ENCODE peak calls at places on chromosome 21, in five cellular contexts. One of them, this sample, is unnamed.

GRCh38 chr21:46092811-46093667 is 4.9 kb upstream of the COL6A2 start:
- DNase-seq in aorta: peak
- DNase-seq in iPS-NIHi11: no peak
- DNase-seq in stimulated activated CD8-positive, alpha-beta memory T cell treated with anti-CD3 and anti-CD28 coated beads, Interleukin-7, amount 100 ng/mL, for 24 hours: no peak
- DNase-seq in activated CD8-positive, alpha-beta memory T cell treated with anti-CD3 and anti-CD28 coated beads, Interleukin-2, amount 50 U/mL, for 48 hours: peak
- DNase-seq in this sample: no peak

GRCh38 chr21:42983102-42983501 is 8.7 kb downstream of the PKNOX1 start:
- DNase-seq in activated CD8-positive, alpha-beta memory T cell treated with anti-CD3 and anti-CD28 coated beads, Interleukin-2, amount 50 U/mL, for 48 hours: no peak
- DNase-seq in aorta: no peak
- DNase-seq in stimulated activated CD8-positive, alpha-beta memory T cell treated with anti-CD3 and anti-CD28 coated beads, Interleukin-7, amount 100 ng/mL, for 24 hours: no peak
- DNase-seq in iPS-NIHi11: no peak
- DNase-seq in this sample: no peak

GRCh38 chr21:16420086-16420724 is 690.4 kb downstream of the USP25 start:
- DNase-seq in stimulated activated CD8-positive, alpha-beta memory T cell treated with anti-CD3 and anti-CD28 coated beads, Interleukin-7, amount 100 ng/mL, for 24 hours: no peak
- DNase-seq in iPS-NIHi11: peak
- DNase-seq in aorta: no peak
- DNase-seq in activated CD8-positive, alpha-beta memory T cell treated with anti-CD3 and anti-CD28 coated beads, Interleukin-2, amount 50 U/mL, for 48 hours: no peak
- DNase-seq in this sample: no peak

GRCh38 chr21:32299695-32300094 is 1.0 kb downstream of the MRAP start:
- DNase-seq in aorta: no peak
- DNase-seq in stimulated activated CD8-positive, alpha-beta memory T cell treated with anti-CD3 and anti-CD28 coated beads, Interleukin-7, amount 100 ng/mL, for 24 hours: no peak
- DNase-seq in activated CD8-positive, alpha-beta memory T cell treated with anti-CD3 and anti-CD28 coated beads, Interleukin-2, amount 50 U/mL, for 48 hours: no peak
- DNase-seq in iPS-NIHi11: no peak
- DNase-seq in this sample: no peak

GRCh38 chr21:34189506-34189905 is 116.1 kb downstream of the MRPS6 start:
- DNase-seq in iPS-NIHi11: no peak
- DNase-seq in stimulated activated CD8-positive, alpha-beta memory T cell treated with anti-CD3 and anti-CD28 coated beads, Interleukin-7, amount 100 ng/mL, for 24 hours: no peak
- DNase-seq in activated CD8-positive, alpha-beta memory T cell treated with anti-CD3 and anti-CD28 coated beads, Interleukin-2, amount 50 U/mL, for 48 hours: no peak
- DNase-seq in aorta: no peak
- DNase-seq in this sample: no peak

GRCh38 chr21:44407493-44407892 is 47.8 kb upstream of the LRRC3 start:
- DNase-seq in iPS-NIHi11: no peak
- DNase-seq in activated CD8-positive, alpha-beta memory T cell treated with anti-CD3 and anti-CD28 coated beads, Interleukin-2, amount 50 U/mL, for 48 hours: peak
- DNase-seq in aorta: no peak
- DNase-seq in stimulated activated CD8-positive, alpha-beta memory T cell treated with anti-CD3 and anti-CD28 coated beads, Interleukin-7, amount 100 ng/mL, for 24 hours: no peak
- DNase-seq in this sample: no peak

GRCh38 chr21:36966846-36967657 is 583 bp upstream of the HLCS start:
- DNase-seq in activated CD8-positive, alpha-beta memory T cell treated with anti-CD3 and anti-CD28 coated beads, Interleukin-2, amount 50 U/mL, for 48 hours: no peak
- DNase-seq in aorta: peak
- DNase-seq in iPS-NIHi11: no peak
- DNase-seq in stimulated activated CD8-positive, alpha-beta memory T cell treated with anti-CD3 and anti-CD28 coated beads, Interleukin-7, amount 100 ng/mL, for 24 hours: no peak
- DNase-seq in this sample: no peak

GRCh38 chr21:34795152-34796141 is 126.7 kb downstream of the CLIC6 start:
- DNase-seq in aorta: no peak
- DNase-seq in iPS-NIHi11: no peak
- DNase-seq in stimulated activated CD8-positive, alpha-beta memory T cell treated with anti-CD3 and anti-CD28 coated beads, Interleukin-7, amount 100 ng/mL, for 24 hours: no peak
- DNase-seq in activated CD8-positive, alpha-beta memory T cell treated with anti-CD3 and anti-CD28 coated beads, Interleukin-2, amount 50 U/mL, for 48 hours: no peak
- DNase-seq in this sample: no peak

GRCh38 chr21:17585875-17586450 is 26.7 kb downstream of the BTG3 start:
- DNase-seq in iPS-NIHi11: peak
- DNase-seq in stimulated activated CD8-positive, alpha-beta memory T cell treated with anti-CD3 and anti-CD28 coated beads, Interleukin-7, amount 100 ng/mL, for 24 hours: no peak
- DNase-seq in aorta: no peak
- DNase-seq in activated CD8-positive, alpha-beta memory T cell treated with anti-CD3 and anti-CD28 coated beads, Interleukin-2, amount 50 U/mL, for 48 hours: no peak
- DNase-seq in this sample: no peak

GRCh38 chr21:17402885-17403477 is 109.9 kb upstream of the CXADR start:
- DNase-seq in aorta: no peak
- DNase-seq in iPS-NIHi11: no peak
- DNase-seq in activated CD8-positive, alpha-beta memory T cell treated with anti-CD3 and anti-CD28 coated beads, Interleukin-2, amount 50 U/mL, for 48 hours: no peak
- DNase-seq in stimulated activated CD8-positive, alpha-beta memory T cell treated with anti-CD3 and anti-CD28 coated beads, Interleukin-7, amount 100 ng/mL, for 24 hours: no peak
- DNase-seq in this sample: no peak

GRCh38 chr21:27505516-27505915 is 538.6 kb upstream of the ADAMTS5 start:
- DNase-seq in aorta: no peak
- DNase-seq in stimulated activated CD8-positive, alpha-beta memory T cell treated with anti-CD3 and anti-CD28 coated beads, Interleukin-7, amount 100 ng/mL, for 24 hours: no peak
- DNase-seq in activated CD8-positive, alpha-beta memory T cell treated with anti-CD3 and anti-CD28 coated beads, Interleukin-2, amount 50 U/mL, for 48 hours: no peak
- DNase-seq in iPS-NIHi11: no peak
- DNase-seq in this sample: no peak

GRCh38 chr21:45330075-45330781 is 42.5 kb upstream of the POFUT2 start:
- DNase-seq in iPS-NIHi11: peak
- DNase-seq in aorta: peak
- DNase-seq in stimulated activated CD8-positive, alpha-beta memory T cell treated with anti-CD3 and anti-CD28 coated beads, Interleukin-7, amount 100 ng/mL, for 24 hours: no peak
- DNase-seq in activated CD8-positive, alpha-beta memory T cell treated with anti-CD3 and anti-CD28 coated beads, Interleukin-2, amount 50 U/mL, for 48 hours: no peak
- DNase-seq in this sample: no peak

GRCh38 chr21:25307489-25307888 is 299.8 kb downstream of the MRPL39 start:
- DNase-seq in iPS-NIHi11: no peak
- DNase-seq in stimulated activated CD8-positive, alpha-beta memory T cell treated with anti-CD3 and anti-CD28 coated beads, Interleukin-7, amount 100 ng/mL, for 24 hours: no peak
- DNase-seq in activated CD8-positive, alpha-beta memory T cell treated with anti-CD3 and anti-CD28 coated beads, Interleukin-2, amount 50 U/mL, for 48 hours: no peak
- DNase-seq in aorta: no peak
- DNase-seq in this sample: no peak

GRCh38 chr21:17340081-17340480 is 172.8 kb upstream of the CXADR start:
- DNase-seq in iPS-NIHi11: no peak
- DNase-seq in aorta: no peak
- DNase-seq in activated CD8-positive, alpha-beta memory T cell treated with anti-CD3 and anti-CD28 coated beads, Interleukin-2, amount 50 U/mL, for 48 hours: no peak
- DNase-seq in stimulated activated CD8-positive, alpha-beta memory T cell treated with anti-CD3 and anti-CD28 coated beads, Interleukin-7, amount 100 ng/mL, for 24 hours: no peak
- DNase-seq in this sample: no peak

GRCh38 chr21:41211041-41211426 is 43.1 kb downstream of the BACE2 start:
- DNase-seq in aorta: no peak
- DNase-seq in stimulated activated CD8-positive, alpha-beta memory T cell treated with anti-CD3 and anti-CD28 coated beads, Interleukin-7, amount 100 ng/mL, for 24 hours: no peak
- DNase-seq in iPS-NIHi11: no peak
- DNase-seq in activated CD8-positive, alpha-beta memory T cell treated with anti-CD3 and anti-CD28 coated beads, Interleukin-2, amount 50 U/mL, for 48 hours: no peak
- DNase-seq in this sample: no peak

GRCh38 chr21:37073417-37074194 is 552 bp downstream of the TTC3 start:
- DNase-seq in iPS-NIHi11: peak
- DNase-seq in aorta: peak
- DNase-seq in activated CD8-positive, alpha-beta memory T cell treated with anti-CD3 and anti-CD28 coated beads, Interleukin-2, amount 50 U/mL, for 48 hours: peak
- DNase-seq in stimulated activated CD8-positive, alpha-beta memory T cell treated with anti-CD3 and anti-CD28 coated beads, Interleukin-7, amount 100 ng/mL, for 24 hours: peak
- DNase-seq in this sample: peak

GRCh38 chr21:43609501-43610340 is 49.6 kb downstream of the HSF2BP start:
- DNase-seq in iPS-NIHi11: peak
- DNase-seq in aorta: no peak
- DNase-seq in stimulated activated CD8-positive, alpha-beta memory T cell treated with anti-CD3 and anti-CD28 coated beads, Interleukin-7, amount 100 ng/mL, for 24 hours: no peak
- DNase-seq in activated CD8-positive, alpha-beta memory T cell treated with anti-CD3 and anti-CD28 coated beads, Interleukin-2, amount 50 U/mL, for 48 hours: no peak
- DNase-seq in this sample: no peak

GRCh38 chr21:41691205-41692203 is 75.3 kb downstream of the RIPK4 start:
- DNase-seq in iPS-NIHi11: no peak
- DNase-seq in stimulated activated CD8-positive, alpha-beta memory T cell treated with anti-CD3 and anti-CD28 coated beads, Interleukin-7, amount 100 ng/mL, for 24 hours: no peak
- DNase-seq in aorta: peak
- DNase-seq in activated CD8-positive, alpha-beta memory T cell treated with anti-CD3 and anti-CD28 coated beads, Interleukin-2, amount 50 U/mL, for 48 hours: no peak
- DNase-seq in this sample: no peak